ENCODE peak calls at places on chromosome 11, in eight cellular contexts. Z is astrocyte of the spinal cord; G is Calu3; T is GM10248; U is AG09309; P is cardiac fibroblast; E is CD4-positive, alpha-beta T cell; H is endothelial cell. M is an unnamed sample.

GRCh38 chr11:20048707-20049106 is 111.6 kb downstream of the DBX1 start:
- DNase-seq in P (no peak), T (no peak), H (no peak), U (no peak), Z (no peak), G (no peak), E (no peak), M (no peak)

GRCh38 chr11:88979641-88980040 is 86.1 kb downstream of the GRM5 start:
- DNase-seq in E (no peak), Z (peak; percentile 76), U (peak; percentile 16), T (no peak), H (no peak), G (no peak), P (peak; percentile 36), M (no peak)

GRCh38 chr11:100930185-100930778 is 199.3 kb downstream of the PGR start:
- DNase-seq in P (peak; percentile 83), T (peak; percentile 7), E (no peak), Z (peak; percentile 85), H (no peak), U (peak; percentile 56), G (peak; percentile 1), M (no peak)

GRCh38 chr11:17954395-17955252 is 58.2 kb downstream of the SERGEF start:
- DNase-seq in E (no peak), Z (peak; percentile 19), T (no peak), P (no peak), G (no peak), H (no peak), U (no peak), M (no peak)

GRCh38 chr11:29343465-29344333 is 673.1 kb downstream of the KCNA4 start:
- DNase-seq in T (peak; percentile 39), H (peak; percentile 78), E (no peak), U (no peak), G (peak; percentile 78), Z (peak; percentile 36), P (peak; percentile 75), M (peak; percentile 27)

GRCh38 chr11:113862430-113862829 is 12.9 kb downstream of the USP28 start:
- DNase-seq in P (peak; percentile 66), H (no peak), T (no peak), G (no peak), U (no peak), E (no peak), Z (peak; percentile 62), M (no peak)

GRCh38 chr11:57109331-57109730 is 72.4 kb upstream of the LRRC55 start:
- DNase-seq in U (no peak), T (no peak), H (no peak), Z (no peak), E (no peak), G (no peak), P (no peak), M (no peak)

GRCh38 chr11:1629326-1630185 is at the start of gene KRTAP5-5:
- DNase-seq in E (no peak), U (no peak), H (no peak), Z (no peak), G (no peak), T (no peak), P (no peak), M (no peak)

GRCh38 chr11:74009230-74009547 is 304 bp upstream of the UCP3 start:
- DNase-seq in U (no peak), P (no peak), E (no peak), G (no peak), H (no peak), Z (no peak), T (no peak), M (no peak)

GRCh38 chr11:82900277-82901164 is at the start of gene PRCP:
- DNase-seq in Z (peak; percentile 87), H (peak; percentile 91), E (peak; percentile 93), T (peak; percentile 94), U (peak; percentile 57), G (peak; percentile 89), P (peak; percentile 92), M (peak; percentile 79)
- TF ChIP-seq CTCF in Z (peak; percentile 7), H (no peak), E (no peak), T (no peak), U (peak; percentile 13), G (no peak), P (no peak), M (no peak)

GRCh38 chr11:76782526-76783293 is 446 bp upstream of the TSKU start:
- DNase-seq in P (peak; percentile 94), G (peak; percentile 91), E (no peak), U (peak; percentile 88), Z (peak; percentile 98), T (peak; percentile 62), H (peak; percentile 94), M (no peak)

GRCh38 chr11:76781861-76782500 is 1.2 kb upstream of the TSKU start:
- DNase-seq in T (no peak), U (no peak), H (no peak), P (no peak), E (no peak), Z (no peak), G (no peak), M (no peak)

GRCh38 chr11:76783294-76783900 is at the start of gene TSKU:
- DNase-seq in T (no peak), Z (peak; percentile 47), P (peak; percentile 33), U (no peak), E (no peak), G (no peak), H (no peak), M (no peak)

GRCh38 chr11:76785513-76785912 is 2.4 kb downstream of the TSKU start:
- DNase-seq in H (no peak), T (no peak), Z (no peak), U (no peak), G (no peak), E (no peak), P (no peak), M (no peak)

DNA sequence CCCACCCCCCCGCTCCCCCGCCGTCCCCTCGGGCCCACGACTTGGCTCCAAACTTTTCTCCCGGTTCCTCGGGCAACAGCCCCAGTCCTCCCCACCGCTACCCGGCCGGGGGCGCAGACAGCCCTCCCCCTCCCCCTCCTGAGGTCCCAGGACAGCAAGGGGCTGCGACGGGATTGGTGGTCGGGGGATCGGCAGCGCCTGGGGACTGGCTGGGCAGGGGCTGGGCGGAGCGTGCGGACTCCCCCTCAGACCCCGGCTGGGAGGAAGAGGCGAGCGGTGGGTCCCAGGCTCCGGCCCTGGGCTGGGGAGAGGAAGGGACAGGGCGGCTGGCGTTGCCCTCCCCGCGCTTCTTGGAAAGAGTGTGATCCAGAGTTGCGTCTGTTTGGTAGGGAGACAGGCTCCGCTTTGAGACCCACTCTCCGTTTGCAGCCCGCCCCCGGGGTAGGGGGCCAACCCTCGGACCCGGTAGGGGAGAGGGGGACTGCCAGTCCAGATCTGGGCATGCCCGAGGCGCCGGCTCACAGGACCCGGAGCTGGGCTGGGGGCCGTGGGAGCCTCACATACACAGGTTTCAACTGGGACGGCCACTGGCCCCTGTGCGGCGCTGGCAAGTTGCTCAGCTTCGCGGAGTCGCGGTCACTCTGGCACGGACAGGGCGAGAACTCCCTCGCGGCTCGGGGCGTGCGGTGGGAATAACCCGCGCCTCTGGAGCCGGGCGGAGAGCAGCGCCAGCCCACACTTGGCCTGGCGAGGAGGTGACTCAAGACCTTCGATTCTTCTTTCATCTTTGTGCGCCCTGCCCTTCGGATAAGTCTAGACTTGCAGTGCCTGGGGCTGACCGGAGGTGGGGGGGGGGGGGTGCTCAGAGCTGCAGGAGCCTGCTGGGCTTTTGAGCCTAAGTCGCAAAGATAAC is 1.0 kb downstream of the TSKU start:
- DNase-seq in H (peak; percentile 82), G (peak; percentile 52), U (no peak), E (no peak), P (peak; percentile 87), T (no peak), Z (peak; percentile 85), M (no peak)
- TF ChIP-seq CTCF in H (no peak), G (no peak), U (no peak), E (no peak), P (no peak), T (no peak), Z (no peak), M (no peak)

DNA sequence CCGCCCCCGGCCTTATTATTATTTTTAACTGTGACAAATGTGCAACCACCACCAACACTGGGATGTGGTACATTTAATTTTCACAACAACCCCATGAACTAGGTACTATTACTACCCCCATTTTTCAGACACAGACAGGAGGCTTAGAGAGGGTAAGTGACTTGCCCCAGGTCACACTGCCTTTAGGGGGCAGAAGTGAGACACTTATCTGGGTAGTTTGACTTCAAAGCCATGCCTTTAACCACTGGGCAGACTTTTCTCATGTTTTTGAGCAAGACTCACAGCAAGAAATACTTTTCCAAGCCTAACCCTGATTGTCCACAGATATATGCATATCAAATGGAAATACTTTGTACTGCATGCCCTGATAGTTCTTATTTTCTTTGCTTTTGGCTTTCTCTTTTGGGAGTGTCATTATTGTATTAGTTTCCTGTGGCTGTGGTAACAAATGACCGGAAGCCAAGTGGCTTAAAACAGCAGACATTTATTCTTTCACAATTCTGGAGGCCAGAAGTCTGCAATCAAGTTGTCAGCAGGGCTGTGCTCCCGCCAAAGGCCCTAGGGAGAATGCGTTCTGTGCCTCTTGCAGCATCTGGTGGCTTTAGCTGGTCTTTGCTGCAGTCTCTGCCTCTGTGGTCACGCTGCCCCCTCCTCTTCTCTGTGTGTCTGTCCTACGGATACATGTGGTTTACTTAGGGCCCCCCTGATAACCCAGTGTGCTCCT is 110.8 kb downstream of the GRIK4 start:
- DNase-seq in E (no peak), T (no peak), U (no peak), G (no peak), H (no peak), Z (no peak), P (peak; percentile 3), M (no peak)
- TF ChIP-seq CTCF in E (no peak), T (peak; percentile 36), U (no peak), G (no peak), H (peak; percentile 19), Z (no peak), P (no peak), M (no peak)

GRCh38 chr11:78151804-78152203 is 12.4 kb upstream of the ALG8 start:
- DNase-seq in Z (no peak), P (no peak), U (no peak), G (no peak), T (no peak), E (no peak), H (no peak), M (no peak)

GRCh38 chr11:78147807-78148206 is 8.4 kb upstream of the ALG8 start:
- DNase-seq in G (no peak), P (no peak), U (no peak), E (no peak), Z (no peak), H (no peak), T (no peak), M (no peak)

GRCh38 chr11:78150346-78150745 is 10.9 kb upstream of the ALG8 start:
- DNase-seq in E (no peak), Z (no peak), H (no peak), U (no peak), T (no peak), G (no peak), P (no peak), M (no peak)

GRCh38 chr11:78150754-78151153 is 11.3 kb upstream of the ALG8 start:
- DNase-seq in Z (no peak), T (no peak), H (no peak), E (no peak), G (no peak), P (no peak), U (no peak), M (no peak)

GRCh38 chr11:78149646-78150045 is 10.2 kb upstream of the ALG8 start:
- DNase-seq in P (peak; percentile 88), Z (peak; percentile 56), G (no peak), T (no peak), E (no peak), H (no peak), U (peak; percentile 28), M (no peak)
- TF ChIP-seq CTCF in P (peak; percentile 40), Z (peak; percentile 48), G (no peak), T (peak; percentile 17), E (no peak), H (no peak), U (peak; percentile 53), M (no peak)

M was measured in omental fat pad.